ENCODE peak calls at places on chromosomes 12 and 14, in seven cellular contexts. R is progenitor cell of endocrine pancreas, L is body of pancreas, N is GM20000, B is dorsolateral prefrontal cortex, H is cardiac muscle cell, Y is AG04449. F is an unnamed sample.

GRCh38 chr14:103066399-103066798 is 9.1 kb upstream of the CDC42BPB start:
- DNase-seq in R (no peak), L (peak), N (no peak), B (no peak), H (peak), Y (no peak), F (no peak)

GRCh38 chr14:51650721-51651387 is 856 bp upstream of the FRMD6 start:
- DNase-seq in R (peak), L (peak), N (no peak), B (no peak), H (no peak), Y (no peak), F (no peak)

GRCh38 chr12:43338848-43339526 is 213.0 kb downstream of the ADAMTS20 start:
- DNase-seq in R (no peak), L (no peak), N (peak), B (no peak), H (peak), Y (no peak), F (no peak)

GRCh38 chr14:69351385-69351784 is 46.7 kb downstream of the ERH start:
- DNase-seq in R (no peak), L (no peak), N (no peak), B (no peak), H (no peak), Y (no peak), F (no peak)

GRCh38 chr12:27901959-27902358 is 70.6 kb downstream of the PTHLH start:
- DNase-seq in R (no peak), L (no peak), N (no peak), B (no peak), H (peak), Y (no peak), F (no peak)

GRCh38 chr14:64745511-64746041 is 41.4 kb downstream of the PLEKHG3 start:
- DNase-seq in R (no peak), L (no peak), N (no peak), B (no peak), H (peak), Y (no peak), F (no peak)

GRCh38 chr14:79278798-79279644 is 932.3 kb downstream of the DIO2 start:
- DNase-seq in R (peak), L (peak), N (peak), B (peak), H (peak), Y (peak), F (peak)

GRCh38 chr12:101074940-101075680 is 134.9 kb downstream of the SLC5A8 start:
- DNase-seq in R (no peak), L (no peak), N (no peak), B (no peak), H (no peak), Y (no peak), F (no peak)

GRCh38 chr12:46296822-46297221 is 28.0 kb upstream of the SLC38A1 start:
- DNase-seq in R (no peak), L (no peak), N (no peak), B (no peak), H (no peak), Y (no peak), F (no peak)

DNA sequence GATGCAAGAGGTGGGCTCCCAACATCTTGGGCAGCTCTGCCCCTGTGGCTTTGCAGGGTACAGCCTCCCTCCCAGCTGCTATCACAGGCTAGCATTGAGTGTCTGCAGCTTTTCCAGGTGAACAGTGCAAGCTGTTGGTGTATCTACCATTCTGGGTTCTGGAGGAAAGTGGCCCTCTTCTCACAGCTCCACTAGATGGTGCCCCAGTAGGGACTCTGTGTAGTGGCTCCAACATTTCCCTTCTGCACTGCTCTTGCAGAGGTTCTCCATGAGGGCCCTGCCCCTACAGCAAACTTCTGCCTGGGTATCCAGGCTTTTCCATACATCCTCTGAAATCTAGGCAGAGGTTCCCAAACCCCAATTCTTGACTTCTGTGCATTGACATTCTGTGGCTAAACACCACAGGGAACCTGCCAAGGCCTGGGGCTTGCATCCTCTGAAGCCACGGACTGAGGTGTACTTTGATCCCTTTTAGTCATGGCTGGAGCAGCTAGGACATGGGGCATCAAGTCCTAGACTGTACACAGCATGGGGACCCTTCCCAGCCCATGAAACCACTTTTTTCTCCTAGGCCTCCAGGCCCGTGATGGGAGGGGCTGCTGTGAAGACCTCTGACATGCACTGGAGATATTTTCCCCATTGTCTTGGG is 24.0 kb upstream of the SLC38A1 start:
- DNase-seq in R (no peak), L (no peak), N (no peak), B (no peak), H (peak), Y (no peak), F (no peak)
- TF ChIP-seq CTCF in R (no peak), L (no peak), N (no peak), B (no peak), H (peak), Y (peak), F (no peak)

GRCh38 chr14:104151546-104152245 is 13.3 kb downstream of the KIF26A start:
- DNase-seq in R (no peak), L (peak), N (no peak), B (no peak), H (no peak), Y (no peak), F (no peak)

GRCh38 chr14:104151028-104151385 is 12.6 kb downstream of the KIF26A start:
- DNase-seq in R (no peak), L (no peak), N (no peak), B (no peak), H (no peak), Y (no peak), F (no peak)

GRCh38 chr14:104149617-104150141 is 11.3 kb downstream of the KIF26A start:
- DNase-seq in R (no peak), L (no peak), N (no peak), B (no peak), H (peak), Y (no peak), F (no peak)

GRCh38 chr14:104149278-104149595 is 10.8 kb downstream of the KIF26A start:
- DNase-seq in R (no peak), L (no peak), N (no peak), B (no peak), H (no peak), Y (no peak), F (no peak)

GRCh38 chr14:104150201-104151027 is 12.0 kb downstream of the KIF26A start:
- DNase-seq in R (no peak), L (peak), N (no peak), B (no peak), H (peak), Y (no peak), F (no peak)
- TF ChIP-seq CTCF in R (peak), L (no peak), N (no peak), B (no peak), H (peak), Y (no peak), F (no peak)

DNA sequence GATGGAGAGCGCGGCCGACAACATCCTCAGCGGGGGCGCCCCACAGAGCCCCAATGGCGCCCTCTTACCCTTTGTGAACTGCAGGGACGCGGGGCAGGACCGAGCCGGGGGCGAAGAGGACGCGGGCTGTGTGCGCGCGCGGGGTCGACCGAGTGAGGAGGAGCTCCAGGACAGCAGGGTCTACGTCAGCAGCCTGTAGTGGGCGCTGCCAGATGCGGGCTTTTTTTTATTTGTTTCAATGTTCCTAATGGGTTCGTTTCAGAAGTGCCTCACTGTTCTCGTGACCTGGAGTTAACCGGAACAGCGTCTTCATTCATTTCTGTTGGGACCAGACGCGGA is 103.8 kb upstream of the FKBP4 start:
- DNase-seq in R (peak), L (peak), N (peak), B (no peak), H (peak), Y (no peak), F (no peak)
- TF ChIP-seq CTCF in R (peak), L (no peak), N (no peak), B (no peak), H (peak), Y (peak), F (no peak)

DNA sequence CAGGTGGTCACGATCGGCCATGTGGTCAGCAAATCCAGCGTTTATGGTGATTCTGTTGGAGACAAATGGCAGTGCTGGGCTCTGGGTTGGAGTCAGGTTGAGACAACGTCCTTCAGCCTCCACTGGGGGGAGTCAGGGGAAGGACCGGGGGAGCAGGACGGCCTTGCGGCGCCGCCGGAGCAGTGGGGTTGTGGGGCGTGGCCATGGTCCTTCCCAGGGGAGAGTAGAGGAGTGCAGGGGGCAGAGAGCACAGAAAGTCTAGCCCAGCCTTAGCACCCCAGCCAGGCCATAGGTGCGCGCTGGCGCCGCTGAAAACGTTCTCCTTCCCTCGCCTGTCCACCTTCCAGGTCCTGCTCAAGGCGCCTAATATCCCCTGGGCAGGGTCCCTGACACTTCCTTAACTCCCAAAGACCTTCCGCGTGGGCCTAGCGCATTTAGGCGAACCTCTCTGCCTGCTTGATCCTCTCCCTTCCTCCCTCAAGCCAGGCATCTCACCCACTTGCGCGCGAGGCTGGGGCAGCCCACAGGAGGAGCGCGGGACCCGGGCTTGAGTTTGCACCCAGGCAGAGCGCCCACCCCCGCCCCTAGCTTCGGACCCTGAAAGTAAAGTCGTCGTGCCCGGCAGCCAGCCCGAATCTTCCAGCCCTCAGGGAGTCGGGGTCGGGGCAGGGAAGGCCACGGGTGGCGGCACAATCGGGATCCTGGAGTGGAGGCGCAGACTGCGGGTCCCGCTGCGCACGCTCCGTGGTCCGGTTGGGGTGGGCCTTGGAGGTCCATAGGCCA is 3.1 kb upstream of the KIF26A start:
- DNase-seq in R (no peak), L (peak), N (no peak), B (no peak), H (peak), Y (no peak), F (no peak)
- TF ChIP-seq CTCF in R (peak), L (no peak), N (no peak), B (peak), H (peak), Y (peak), F (no peak)

DNA sequence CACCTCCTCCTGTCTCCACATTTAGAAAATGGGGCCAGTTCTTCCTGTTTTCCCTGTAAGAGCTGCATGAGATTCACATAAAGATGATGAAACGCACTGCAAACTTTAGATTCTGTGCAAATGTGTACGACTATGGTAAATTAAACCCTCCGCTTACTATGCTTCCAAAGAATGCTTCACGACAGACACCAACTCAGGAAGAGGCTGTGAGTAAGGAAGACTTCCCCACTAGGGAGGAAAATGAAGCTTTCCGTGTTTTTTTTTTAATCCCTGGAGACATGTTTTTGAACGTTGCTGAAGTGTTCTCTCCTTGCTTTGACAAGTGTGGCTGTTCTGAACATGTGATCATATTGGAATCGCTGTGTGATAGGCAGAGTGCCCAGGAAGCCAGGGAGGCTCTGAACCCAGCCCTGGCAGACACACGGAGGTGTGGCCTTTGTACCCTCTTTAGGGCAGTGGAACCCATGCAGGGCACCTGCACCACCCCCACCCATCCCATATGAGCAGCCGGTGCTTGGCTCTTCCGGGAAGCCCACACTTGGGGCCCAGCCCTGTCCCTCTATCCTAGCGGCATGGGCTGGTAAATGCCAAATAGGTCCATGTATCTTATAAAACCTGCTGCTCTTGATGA is 7.5 kb upstream of the SYNE3 start:
- DNase-seq in R (no peak), L (peak), N (no peak), B (no peak), H (peak), Y (peak), F (peak)
- TF ChIP-seq CTCF in R (no peak), L (no peak), N (no peak), B (no peak), H (peak), Y (no peak), F (no peak)

GRCh38 chr14:35353409-35354172 is 51.0 kb downstream of the NFKBIA start:
- DNase-seq in R (no peak), L (no peak), N (no peak), B (no peak), H (no peak), Y (no peak), F (no peak)
- TF ChIP-seq CTCF in R (no peak), L (no peak), N (no peak), B (no peak), H (no peak), Y (no peak), F (no peak)